ENCODE peak calls at places on chromosomes 1 and 21, in eight cellular contexts. One of them, this sample, is unnamed.

GRCh38 chr1:37267111-37267835 is 207.1 kb upstream of the ZC3H12A start:
- DNase-seq in fibroblast of pulmonary artery: no peak
- DNase-seq in tibial nerve: no peak
- DNase-seq in HCT116: no peak
- DNase-seq in A549: no peak
- DNase-seq in breast epithelium: no peak
- DNase-seq in fibroblast of the aortic adventitia: no peak
- DNase-seq in cardiac fibroblast: no peak
- DNase-seq in this sample: no peak

GRCh38 chr1:150156868-150157603 is 7.3 kb downstream of the PLEKHO1 start:
- DNase-seq in fibroblast of pulmonary artery: peak
- DNase-seq in tibial nerve: no peak
- DNase-seq in HCT116: no peak
- DNase-seq in A549: no peak
- DNase-seq in breast epithelium: no peak
- DNase-seq in fibroblast of the aortic adventitia: no peak
- DNase-seq in cardiac fibroblast: no peak
- DNase-seq in this sample: no peak

GRCh38 chr1:22710688-22711024 is at the start of gene EPHB2:
- DNase-seq in fibroblast of pulmonary artery: no peak
- DNase-seq in tibial nerve: no peak
- DNase-seq in HCT116: no peak
- DNase-seq in A549: peak
- DNase-seq in breast epithelium: no peak
- DNase-seq in fibroblast of the aortic adventitia: peak
- DNase-seq in cardiac fibroblast: no peak
- DNase-seq in this sample: peak

GRCh38 chr1:46411601-46412341 is 17.7 kb downstream of the FAAH start:
- DNase-seq in fibroblast of pulmonary artery: no peak
- DNase-seq in tibial nerve: no peak
- DNase-seq in HCT116: no peak
- DNase-seq in A549: no peak
- DNase-seq in breast epithelium: no peak
- DNase-seq in fibroblast of the aortic adventitia: no peak
- DNase-seq in cardiac fibroblast: no peak
- DNase-seq in this sample: no peak

GRCh38 chr1:67803380-67804279 is 29.6 kb downstream of the GNG12 start:
- DNase-seq in fibroblast of pulmonary artery: peak
- DNase-seq in tibial nerve: no peak
- DNase-seq in HCT116: no peak
- DNase-seq in A549: no peak
- DNase-seq in breast epithelium: no peak
- DNase-seq in fibroblast of the aortic adventitia: no peak
- DNase-seq in cardiac fibroblast: peak
- DNase-seq in this sample: peak

GRCh38 chr1:233916706-233917105 is 12.2 kb downstream of the SLC35F3 start:
- DNase-seq in fibroblast of pulmonary artery: no peak
- DNase-seq in tibial nerve: no peak
- DNase-seq in HCT116: no peak
- DNase-seq in A549: no peak
- DNase-seq in breast epithelium: no peak
- DNase-seq in fibroblast of the aortic adventitia: no peak
- DNase-seq in cardiac fibroblast: no peak
- DNase-seq in this sample: no peak

GRCh38 chr1:203364013-203364730 is 13.2 kb upstream of the FMOD start:
- DNase-seq in fibroblast of pulmonary artery: peak
- DNase-seq in tibial nerve: no peak
- DNase-seq in HCT116: no peak
- DNase-seq in A549: no peak
- DNase-seq in breast epithelium: no peak
- DNase-seq in fibroblast of the aortic adventitia: no peak
- DNase-seq in cardiac fibroblast: peak
- DNase-seq in this sample: peak

GRCh38 chr1:15452866-15453571 is 3.5 kb upstream of the CELA2A start:
- DNase-seq in fibroblast of pulmonary artery: no peak
- DNase-seq in tibial nerve: no peak
- DNase-seq in HCT116: no peak
- DNase-seq in A549: no peak
- DNase-seq in breast epithelium: no peak
- DNase-seq in fibroblast of the aortic adventitia: no peak
- DNase-seq in cardiac fibroblast: peak
- DNase-seq in this sample: no peak

GRCh38 chr21:26845066-26845749 is at the start of gene ADAMTS1:
- DNase-seq in fibroblast of pulmonary artery: peak
- DNase-seq in tibial nerve: peak
- DNase-seq in HCT116: no peak
- DNase-seq in A549: no peak
- DNase-seq in breast epithelium: peak
- DNase-seq in fibroblast of the aortic adventitia: peak
- DNase-seq in cardiac fibroblast: peak
- DNase-seq in this sample: peak

GRCh38 chr1:85396194-85396593 is 68.8 kb downstream of the DDAH1 start:
- DNase-seq in fibroblast of pulmonary artery: no peak
- DNase-seq in tibial nerve: no peak
- DNase-seq in HCT116: no peak
- DNase-seq in A549: no peak
- DNase-seq in breast epithelium: no peak
- DNase-seq in fibroblast of the aortic adventitia: no peak
- DNase-seq in cardiac fibroblast: no peak
- DNase-seq in this sample: no peak

GRCh38 chr1:85398391-85399064 is 66.4 kb downstream of the DDAH1 start:
- DNase-seq in fibroblast of pulmonary artery: peak
- DNase-seq in tibial nerve: no peak
- DNase-seq in HCT116: no peak
- DNase-seq in A549: no peak
- DNase-seq in breast epithelium: no peak
- DNase-seq in fibroblast of the aortic adventitia: peak
- DNase-seq in cardiac fibroblast: peak
- DNase-seq in this sample: peak

GRCh38 chr1:85397490-85398044 is 67.4 kb downstream of the DDAH1 start:
- DNase-seq in fibroblast of pulmonary artery: no peak
- DNase-seq in tibial nerve: no peak
- DNase-seq in HCT116: no peak
- DNase-seq in A549: no peak
- DNase-seq in breast epithelium: no peak
- DNase-seq in fibroblast of the aortic adventitia: no peak
- DNase-seq in cardiac fibroblast: no peak
- DNase-seq in this sample: no peak

GRCh38 chr1:85394130-85394529 is 70.8 kb downstream of the DDAH1 start:
- DNase-seq in fibroblast of pulmonary artery: no peak
- DNase-seq in tibial nerve: no peak
- DNase-seq in HCT116: no peak
- DNase-seq in A549: no peak
- DNase-seq in breast epithelium: no peak
- DNase-seq in fibroblast of the aortic adventitia: no peak
- DNase-seq in cardiac fibroblast: no peak
- DNase-seq in this sample: no peak

GRCh38 chr1:85393490-85393889 is 71.5 kb downstream of the DDAH1 start:
- DNase-seq in fibroblast of pulmonary artery: no peak
- DNase-seq in tibial nerve: no peak
- DNase-seq in HCT116: no peak
- DNase-seq in A549: no peak
- DNase-seq in breast epithelium: no peak
- DNase-seq in fibroblast of the aortic adventitia: no peak
- DNase-seq in cardiac fibroblast: no peak
- DNase-seq in this sample: no peak
- H3K4me3 ChIP-seq in fibroblast of pulmonary artery: no peak
- H3K4me3 ChIP-seq in tibial nerve: no peak
- H3K4me3 ChIP-seq in HCT116: no peak
- H3K4me3 ChIP-seq in A549: no peak
- H3K4me3 ChIP-seq in breast epithelium: no peak
- H3K4me3 ChIP-seq in fibroblast of the aortic adventitia: no peak
- H3K4me3 ChIP-seq in cardiac fibroblast: no peak
- H3K4me3 ChIP-seq in this sample: no peak

DNA sequence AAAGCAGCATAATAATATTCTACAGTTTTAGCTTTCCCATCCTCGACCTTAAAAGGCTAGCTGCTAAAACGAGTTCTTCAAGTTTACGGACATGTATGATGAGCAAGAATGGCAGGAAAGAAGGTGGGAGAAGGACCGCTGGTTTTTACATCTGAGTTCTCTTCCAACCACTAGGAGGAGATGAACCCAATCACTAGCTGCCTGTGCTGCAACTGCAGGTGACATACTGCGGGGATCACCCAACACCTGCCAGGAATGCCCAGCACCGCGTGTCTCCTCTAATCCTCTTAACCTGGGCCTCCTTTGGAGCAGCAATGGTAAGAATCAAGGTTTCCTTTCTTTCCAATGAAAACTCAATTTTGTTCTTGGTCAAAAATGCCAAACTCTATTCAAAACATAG is 23.5 kb downstream of the TOR3A start:
- DNase-seq in fibroblast of pulmonary artery: no peak
- DNase-seq in tibial nerve: no peak
- DNase-seq in HCT116: no peak
- DNase-seq in A549: peak
- DNase-seq in breast epithelium: no peak
- DNase-seq in fibroblast of the aortic adventitia: no peak
- DNase-seq in cardiac fibroblast: no peak
- DNase-seq in this sample: no peak
- TF ChIP-seq CTCF in fibroblast of pulmonary artery: peak
- TF ChIP-seq CTCF in tibial nerve: no peak
- TF ChIP-seq CTCF in HCT116: peak
- TF ChIP-seq CTCF in A549: peak
- TF ChIP-seq CTCF in breast epithelium: no peak
- TF ChIP-seq CTCF in fibroblast of the aortic adventitia: peak
- TF ChIP-seq CTCF in cardiac fibroblast: peak
- TF ChIP-seq CTCF in this sample: peak

DNA sequence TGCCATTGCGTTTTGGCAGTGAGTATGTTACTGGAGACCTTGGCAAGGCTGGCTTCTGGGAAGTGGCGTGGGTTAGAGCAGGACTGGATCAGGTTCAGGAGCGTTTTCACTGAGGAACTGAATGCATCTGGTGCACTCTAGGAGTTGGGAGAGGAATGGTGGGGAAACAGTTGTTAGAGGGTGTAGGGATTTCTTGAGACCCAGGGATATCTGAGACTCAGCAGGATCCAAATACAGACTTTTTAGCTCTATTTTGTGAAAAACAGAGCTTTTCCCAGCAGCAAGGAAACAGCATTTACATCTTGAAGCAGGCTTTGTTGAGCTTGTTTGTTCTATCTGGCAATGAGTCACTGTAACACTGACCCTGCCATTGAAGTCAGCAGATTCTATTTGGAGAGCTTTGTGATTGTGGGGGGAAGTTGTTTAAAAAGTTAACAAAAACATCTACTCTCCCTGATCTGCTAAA is 56.9 kb upstream of the NRIP1 start:
- DNase-seq in fibroblast of pulmonary artery: peak
- DNase-seq in tibial nerve: no peak
- DNase-seq in HCT116: no peak
- DNase-seq in A549: no peak
- DNase-seq in breast epithelium: no peak
- DNase-seq in fibroblast of the aortic adventitia: peak
- DNase-seq in cardiac fibroblast: peak
- DNase-seq in this sample: peak
- H3K4me3 ChIP-seq in fibroblast of pulmonary artery: no peak
- H3K4me3 ChIP-seq in tibial nerve: no peak
- H3K4me3 ChIP-seq in HCT116: no peak
- H3K4me3 ChIP-seq in A549: peak
- H3K4me3 ChIP-seq in breast epithelium: peak
- H3K4me3 ChIP-seq in fibroblast of the aortic adventitia: no peak
- H3K4me3 ChIP-seq in cardiac fibroblast: no peak
- H3K4me3 ChIP-seq in this sample: no peak

GRCh38 chr1:235783148-235783776 is 83.4 kb downstream of the LYST start:
- DNase-seq in fibroblast of pulmonary artery: peak
- DNase-seq in tibial nerve: no peak
- DNase-seq in HCT116: peak
- DNase-seq in A549: peak
- DNase-seq in breast epithelium: no peak
- DNase-seq in fibroblast of the aortic adventitia: peak
- DNase-seq in cardiac fibroblast: peak
- DNase-seq in this sample: peak
- TF ChIP-seq CTCF in fibroblast of pulmonary artery: peak
- TF ChIP-seq CTCF in tibial nerve: peak
- TF ChIP-seq CTCF in HCT116: peak
- TF ChIP-seq CTCF in A549: peak
- TF ChIP-seq CTCF in breast epithelium: no peak
- TF ChIP-seq CTCF in fibroblast of the aortic adventitia: peak
- TF ChIP-seq CTCF in cardiac fibroblast: peak
- TF ChIP-seq CTCF in this sample: peak

GRCh38 chr1:243549108-243549507 is 293.3 kb downstream of the SDCCAG8 start:
- DNase-seq in fibroblast of pulmonary artery: peak
- DNase-seq in tibial nerve: no peak
- DNase-seq in HCT116: no peak
- DNase-seq in A549: no peak
- DNase-seq in breast epithelium: no peak
- DNase-seq in fibroblast of the aortic adventitia: peak
- DNase-seq in cardiac fibroblast: peak
- DNase-seq in this sample: peak
- H3K4me3 ChIP-seq in fibroblast of pulmonary artery: no peak
- H3K4me3 ChIP-seq in tibial nerve: no peak
- H3K4me3 ChIP-seq in HCT116: no peak
- H3K4me3 ChIP-seq in A549: no peak
- H3K4me3 ChIP-seq in breast epithelium: no peak
- H3K4me3 ChIP-seq in fibroblast of the aortic adventitia: no peak
- H3K4me3 ChIP-seq in cardiac fibroblast: no peak
- H3K4me3 ChIP-seq in this sample: no peak

GRCh38 chr21:45921917-45922316 is 59.7 kb upstream of the COL6A1 start:
- DNase-seq in fibroblast of pulmonary artery: no peak
- DNase-seq in tibial nerve: no peak
- DNase-seq in HCT116: no peak
- DNase-seq in A549: no peak
- DNase-seq in breast epithelium: no peak
- DNase-seq in fibroblast of the aortic adventitia: no peak
- DNase-seq in cardiac fibroblast: no peak
- DNase-seq in this sample: no peak
- TF ChIP-seq CTCF in fibroblast of pulmonary artery: no peak
- TF ChIP-seq CTCF in tibial nerve: no peak
- TF ChIP-seq CTCF in HCT116: no peak
- TF ChIP-seq CTCF in A549: no peak
- TF ChIP-seq CTCF in breast epithelium: no peak
- TF ChIP-seq CTCF in fibroblast of the aortic adventitia: no peak
- TF ChIP-seq CTCF in cardiac fibroblast: no peak
- TF ChIP-seq CTCF in this sample: no peak

GRCh38 chr1:53656062-53656915 is 82.7 kb downstream of the GLIS1 start:
- DNase-seq in fibroblast of pulmonary artery: peak
- DNase-seq in tibial nerve: no peak
- DNase-seq in HCT116: no peak
- DNase-seq in A549: no peak
- DNase-seq in breast epithelium: no peak
- DNase-seq in fibroblast of the aortic adventitia: peak
- DNase-seq in cardiac fibroblast: peak
- DNase-seq in this sample: peak
- H3K4me3 ChIP-seq in fibroblast of pulmonary artery: no peak
- H3K4me3 ChIP-seq in tibial nerve: no peak
- H3K4me3 ChIP-seq in HCT116: no peak
- H3K4me3 ChIP-seq in A549: no peak
- H3K4me3 ChIP-seq in breast epithelium: no peak
- H3K4me3 ChIP-seq in fibroblast of the aortic adventitia: no peak
- H3K4me3 ChIP-seq in cardiac fibroblast: no peak
- H3K4me3 ChIP-seq in this sample: no peak

DNA sequence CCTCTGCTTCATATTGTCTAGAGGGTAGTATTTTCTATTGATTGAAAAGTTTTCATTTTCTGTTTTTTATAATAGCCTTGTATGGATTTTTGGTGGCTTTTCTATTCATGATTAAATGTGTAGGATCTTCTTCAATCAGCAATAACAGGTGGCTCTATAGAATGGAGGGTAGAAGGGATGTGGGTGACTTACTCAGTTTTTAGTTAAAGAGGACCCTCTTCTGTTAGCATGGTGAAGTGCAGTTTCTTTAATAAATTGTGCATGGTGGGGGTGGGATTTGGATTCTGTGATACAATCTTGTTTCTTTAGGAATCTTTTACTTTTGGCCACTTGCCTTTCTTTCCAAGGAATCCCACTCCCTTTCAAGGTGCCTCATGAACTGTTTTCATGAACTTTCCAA is 64.7 kb downstream of the SLC35A3 start:
- DNase-seq in fibroblast of pulmonary artery: peak
- DNase-seq in tibial nerve: no peak
- DNase-seq in HCT116: no peak
- DNase-seq in A549: peak
- DNase-seq in breast epithelium: no peak
- DNase-seq in fibroblast of the aortic adventitia: peak
- DNase-seq in cardiac fibroblast: peak
- DNase-seq in this sample: peak
- TF ChIP-seq CTCF in fibroblast of pulmonary artery: peak
- TF ChIP-seq CTCF in tibial nerve: no peak
- TF ChIP-seq CTCF in HCT116: peak
- TF ChIP-seq CTCF in A549: peak
- TF ChIP-seq CTCF in breast epithelium: no peak
- TF ChIP-seq CTCF in fibroblast of the aortic adventitia: peak
- TF ChIP-seq CTCF in cardiac fibroblast: peak
- TF ChIP-seq CTCF in this sample: peak

This sample was measured in fibroblast of villous mesenchyme.